ENCODE peak calls at places on chromosomes 6 and 20, in ten cellular contexts. S is heart right ventricle; G is neural progenitor cell; P is bronchial epithelial cell; Y is IMR-90; Q is GM23338; H is fibroblast of the aortic adventitia; Z is CD8-positive, alpha-beta T cell; U is body of pancreas; F is AG09309. V is an unnamed sample.

GRCh38 chr6:18538315-18538714 is 151.2 kb downstream of the RNF144B start:
- DNase-seq in S (no peak), G (no peak), P (no peak), Y (no peak), Q (no peak), H (no peak), Z (no peak), U (no peak), F (no peak), V (no peak)

GRCh38 chr6:138098306-138098705 is 8.9 kb downstream of the PERP start:
- DNase-seq in S (no peak), G (no peak), P (no peak), Y (no peak), Q (no peak), H (no peak), Z (no peak), U (no peak), F (no peak), V (no peak)

GRCh38 chr6:25242567-25242966 is 36.6 kb upstream of the CARMIL1 start:
- DNase-seq in S (no peak), G (no peak), P (no peak), Y (no peak), Q (no peak), H (no peak), Z (no peak), U (no peak), F (no peak), V (no peak)

GRCh38 chr6:105608711-105609374 is 206.0 kb upstream of the PREP start:
- DNase-seq in S (no peak), G (no peak), P (peak), Y (peak), Q (no peak), H (peak), Z (no peak), U (no peak), F (peak), V (peak)

GRCh38 chr6:148239777-148240462 is 102.7 kb upstream of the SASH1 start:
- DNase-seq in S (no peak), G (no peak), P (no peak), Y (no peak), Q (no peak), H (peak), Z (no peak), U (no peak), F (no peak), V (no peak)

GRCh38 chr20:43755390-43755789 is 28.6 kb upstream of the GTSF1L start:
- DNase-seq in S (no peak), G (no peak), P (no peak), Y (peak), Q (no peak), H (peak), Z (no peak), U (no peak), F (peak), V (no peak)

GRCh38 chr20:31712112-31712553 is 10.5 kb downstream of the BCL2L1 start:
- DNase-seq in S (peak), G (peak), P (no peak), Y (no peak), Q (peak), H (no peak), Z (no peak), U (peak), F (no peak), V (peak)

GRCh38 chr20:2139250-2139649 is 37.6 kb downstream of the STK35 start:
- DNase-seq in S (no peak), G (peak), P (no peak), Y (no peak), Q (no peak), H (no peak), Z (no peak), U (no peak), F (no peak), V (no peak)

GRCh38 chr6:110681543-110682459 is 133.5 kb downstream of the CDK19 start:
- DNase-seq in S (no peak), G (no peak), P (no peak), Y (peak), Q (no peak), H (peak), Z (no peak), U (no peak), F (no peak), V (peak)

GRCh38 chr6:124022641-124023040 is 219.0 kb downstream of the NKAIN2 start:
- DNase-seq in S (no peak), G (peak), P (no peak), Y (no peak), Q (peak), H (no peak), Z (no peak), U (no peak), F (no peak), V (no peak)

GRCh38 chr6:42336431-42336830 is 115.3 kb downstream of the TRERF1 start:
- DNase-seq in S (no peak), G (no peak), P (no peak), Y (no peak), Q (no peak), H (no peak), Z (no peak), U (no peak), F (no peak), V (peak)

GRCh38 chr6:128696651-128697391 is 176.4 kb upstream of the PTPRK start:
- DNase-seq in S (no peak), G (no peak), P (peak), Y (peak), Q (no peak), H (peak), Z (no peak), U (no peak), F (peak), V (no peak)

GRCh38 chr6:64467656-64468055 is 832.1 kb downstream of the PHF3 start:
- DNase-seq in S (no peak), G (no peak), P (no peak), Y (no peak), Q (no peak), H (no peak), Z (no peak), U (no peak), F (no peak), V (no peak)

GRCh38 chr20:32278199-32278643 is 770 bp downstream of the KIF3B start:
- DNase-seq in S (no peak), G (no peak), P (no peak), Y (peak), Q (no peak), H (peak), Z (no peak), U (no peak), F (no peak), V (no peak)

GRCh38 chr6:15033850-15034203 is 212.0 kb upstream of the JARID2 start:
- DNase-seq in S (no peak), G (no peak), P (no peak), Y (no peak), Q (no peak), H (no peak), Z (no peak), U (no peak), F (no peak), V (no peak)

GRCh38 chr6:36049582-36049981 is 22.0 kb downstream of the MAPK14 start:
- DNase-seq in S (no peak), G (no peak), P (no peak), Y (no peak), Q (no peak), H (no peak), Z (no peak), U (no peak), F (no peak), V (no peak)

GRCh38 chr20:43658068-43658722 is 8.7 kb upstream of the MYBL2 start:
- DNase-seq in S (no peak), G (peak), P (no peak), Y (peak), Q (peak), H (no peak), Z (no peak), U (no peak), F (no peak), V (peak)

GRCh38 chr6:81697564-81697963 is 54.9 kb downstream of the TENT5A start:
- DNase-seq in S (no peak), G (no peak), P (no peak), Y (peak), Q (no peak), H (peak), Z (no peak), U (no peak), F (no peak), V (peak)

GRCh38 chr6:106099235-106099537 is 13.1 kb downstream of the PRDM1 start:
- DNase-seq in S (no peak), G (peak), P (no peak), Y (no peak), Q (no peak), H (peak), Z (no peak), U (no peak), F (no peak), V (no peak)

GRCh38 chr6:37585523-37585905 is 85.8 kb upstream of the CCDC167 start:
- DNase-seq in S (no peak), G (no peak), P (no peak), Y (peak), Q (no peak), H (no peak), Z (no peak), U (no peak), F (no peak), V (no peak)

GRCh38 chr20:37914367-37914671 is 11.4 kb downstream of the VSTM2L start:
- DNase-seq in S (no peak), G (no peak), P (no peak), Y (no peak), Q (no peak), H (no peak), Z (no peak), U (no peak), F (no peak), V (no peak)
- H3K4me3 ChIP-seq in S (no peak), G (peak), P (no peak), Y (no peak), Q (peak), H (no peak), Z (peak), U (no peak), F (no peak), V (no peak)

GRCh38 chr6:141265748-141266647 is 866.7 kb upstream of the GJE1 start:
- DNase-seq in S (no peak), G (no peak), P (peak), Y (no peak), Q (peak), H (peak), Z (no peak), U (no peak), F (no peak), V (no peak)
- H3K4me3 ChIP-seq in S (peak), G (no peak), P (no peak), Y (no peak), Q (no peak), H (peak), Z (no peak), U (no peak), F (peak), V (no peak)

GRCh38 chr20:63016514-63017075 is 9.8 kb upstream of the BHLHE23 start:
- DNase-seq in S (no peak), G (no peak), P (no peak), Y (no peak), Q (peak), H (no peak), Z (no peak), U (no peak), F (no peak), V (no peak)

GRCh38 chr20:63015147-63015664 is 8.4 kb upstream of the BHLHE23 start:
- DNase-seq in S (no peak), G (no peak), P (no peak), Y (no peak), Q (no peak), H (no peak), Z (no peak), U (no peak), F (no peak), V (no peak)

GRCh38 chr20:63017076-63017825 is 10.5 kb upstream of the BHLHE23 start:
- DNase-seq in S (no peak), G (no peak), P (no peak), Y (no peak), Q (peak), H (no peak), Z (no peak), U (no peak), F (no peak), V (no peak)

GRCh38 chr20:63015665-63016361 is 9.0 kb upstream of the BHLHE23 start:
- DNase-seq in S (no peak), G (no peak), P (no peak), Y (no peak), Q (peak), H (no peak), Z (no peak), U (no peak), F (no peak), V (no peak)

GRCh38 chr20:63017826-63018411 is 11.2 kb upstream of the BHLHE23 start:
- DNase-seq in S (no peak), G (no peak), P (no peak), Y (no peak), Q (peak), H (no peak), Z (no peak), U (no peak), F (no peak), V (no peak)
- H3K4me3 ChIP-seq in S (no peak), G (no peak), P (no peak), Y (no peak), Q (no peak), H (no peak), Z (no peak), U (no peak), F (no peak), V (no peak)

DNA sequence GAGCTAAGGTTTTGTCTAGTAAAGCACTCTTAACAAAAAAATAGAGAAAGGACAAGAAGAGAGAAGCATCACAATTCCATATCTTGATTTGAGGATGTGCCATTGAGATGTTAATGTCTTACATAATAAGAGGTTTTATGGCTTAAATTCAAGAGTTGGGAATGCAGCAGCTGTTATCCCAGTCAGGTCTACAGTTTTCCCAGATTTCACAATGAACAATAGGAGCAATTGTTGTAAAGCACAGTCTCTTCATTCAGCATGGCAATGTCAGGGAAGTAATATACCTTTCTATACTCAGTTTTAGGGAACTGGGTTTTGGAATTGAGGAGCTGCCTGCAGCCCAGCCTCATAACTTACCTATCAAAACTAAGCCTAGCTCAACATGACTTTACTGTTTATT is 135.0 kb downstream of the ISM1 start:
- DNase-seq in S (no peak), G (no peak), P (no peak), Y (no peak), Q (no peak), H (no peak), Z (no peak), U (no peak), F (no peak), V (no peak)
- H3K4me3 ChIP-seq in S (no peak), G (no peak), P (no peak), Y (no peak), Q (no peak), H (no peak), Z (no peak), U (no peak), F (no peak), V (no peak)

GRCh38 chr20:63009988-63010769 is 3.4 kb upstream of the BHLHE23 start:
- DNase-seq in S (no peak), G (no peak), P (peak), Y (peak), Q (no peak), H (peak), Z (peak), U (no peak), F (no peak), V (no peak)
- H3K4me3 ChIP-seq in S (no peak), G (no peak), P (no peak), Y (no peak), Q (peak), H (peak), Z (peak), U (no peak), F (no peak), V (no peak)

GRCh38 chr6:98747246-98747645 is 87.1 kb upstream of the POU3F2 start:
- DNase-seq in S (no peak), G (no peak), P (no peak), Y (no peak), Q (no peak), H (no peak), Z (no peak), U (no peak), F (no peak), V (no peak)
- H3K4me3 ChIP-seq in S (no peak), G (no peak), P (no peak), Y (no peak), Q (no peak), H (no peak), Z (no peak), U (no peak), F (no peak), V (no peak)

GRCh38 chr20:51399138-51399890 is 143.2 kb downstream of the NFATC2 start:
- DNase-seq in S (no peak), G (no peak), P (no peak), Y (no peak), Q (no peak), H (no peak), Z (no peak), U (no peak), F (no peak), V (no peak)

GRCh38 chr20:51403465-51404220 is 138.9 kb downstream of the NFATC2 start:
- DNase-seq in S (no peak), G (no peak), P (no peak), Y (no peak), Q (no peak), H (no peak), Z (no peak), U (no peak), F (no peak), V (no peak)

GRCh38 chr20:51400051-51400926 is 142.2 kb downstream of the NFATC2 start:
- DNase-seq in S (no peak), G (no peak), P (peak), Y (no peak), Q (no peak), H (no peak), Z (peak), U (peak), F (no peak), V (no peak)

GRCh38 chr20:51404297-51405060 is 138.0 kb downstream of the NFATC2 start:
- DNase-seq in S (no peak), G (no peak), P (no peak), Y (no peak), Q (no peak), H (no peak), Z (peak), U (peak), F (no peak), V (no peak)

DNA sequence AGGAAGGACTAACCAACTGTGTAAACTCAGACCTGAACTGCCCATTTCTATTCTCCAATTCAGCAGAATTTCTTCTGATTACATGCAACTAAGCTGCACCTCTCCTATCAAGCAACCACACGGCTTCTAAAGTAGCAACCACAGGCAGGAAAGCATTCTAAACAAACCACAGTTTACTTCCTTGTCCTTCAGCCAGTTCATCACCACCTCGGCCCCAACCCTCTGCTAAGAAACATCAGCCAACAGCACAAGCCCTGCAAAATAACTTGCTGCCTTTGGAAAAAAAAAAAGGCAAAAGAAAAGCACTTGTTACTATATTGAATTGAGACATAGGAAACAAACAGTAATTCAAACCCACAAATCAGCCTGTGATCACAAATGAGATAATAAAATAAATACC is 140.3 kb downstream of the NFATC2 start:
- DNase-seq in S (no peak), G (no peak), P (no peak), Y (peak), Q (no peak), H (no peak), Z (no peak), U (no peak), F (no peak), V (no peak)
- H3K4me3 ChIP-seq in S (no peak), G (no peak), P (no peak), Y (no peak), Q (no peak), H (no peak), Z (no peak), U (no peak), F (no peak), V (no peak)

V was measured in hepatocyte.